ENCODE peak calls at places on chromosome 12, in nine cellular contexts. A, C, J, N, U, K, V, Q and I are unnamed samples.

GRCh38 chr12:64450711-64451486 is 1.0 kb upstream of the TBK1 start:
- DNase-seq in U (no peak), A (no peak), Q (no peak), J (no peak), C (no peak), V (no peak), K (no peak), N (no peak), I (no peak)

GRCh38 chr12:116650585-116650984 is 87.3 kb downstream of the SPRING1 start:
- DNase-seq in V (no peak), N (no peak), J (no peak), Q (no peak), A (no peak), K (no peak), U (no peak), C (no peak), I (no peak)

GRCh38 chr12:116104167-116104750 is 173.2 kb downstream of the MED13L start:
- DNase-seq in U (no peak), Q (no peak), A (no peak), N (no peak), C (no peak), K (no peak), J (no peak), V (no peak), I (no peak)

GRCh38 chr12:12788675-12789368 is 3.4 kb downstream of the APOLD1 start:
- DNase-seq in J (no peak), U (peak), K (peak), C (peak), N (peak), Q (peak), V (peak), A (no peak), I (no peak)

GRCh38 chr12:99232324-99232723 is 415.2 kb upstream of the GARIN6 start:
- DNase-seq in N (no peak), Q (no peak), V (no peak), A (no peak), J (no peak), K (no peak), U (no peak), C (no peak), I (no peak)

GRCh38 chr12:96850676-96851075 is 56.4 kb upstream of the NEDD1 start:
- DNase-seq in A (no peak), V (no peak), C (no peak), K (no peak), U (no peak), Q (no peak), N (no peak), J (no peak), I (no peak)

GRCh38 chr12:86216591-86216990 is 39.6 kb downstream of the MGAT4C start:
- DNase-seq in C (no peak), J (no peak), Q (no peak), N (no peak), U (no peak), V (no peak), K (no peak), A (no peak), I (no peak)

GRCh38 chr12:95548056-95548538 is 3.2 kb downstream of the USP44 start:
- DNase-seq in C (no peak), V (peak), U (peak), N (no peak), J (no peak), K (peak), Q (no peak), A (no peak), I (no peak)

GRCh38 chr12:24553259-24553658 is 395.6 kb downstream of the BCAT1 start:
- DNase-seq in U (no peak), N (no peak), V (no peak), A (no peak), Q (no peak), C (no peak), J (no peak), K (no peak), I (no peak)

GRCh38 chr12:104747956-104748355 is 210.1 kb downstream of the SLC41A2 start:
- DNase-seq in U (no peak), J (no peak), V (no peak), A (no peak), N (no peak), Q (no peak), C (no peak), K (no peak), I (no peak)

GRCh38 chr12:131943876-131944275 is 5.9 kb upstream of the EP400 start:
- DNase-seq in C (no peak), V (no peak), A (no peak), Q (no peak), J (no peak), N (peak), U (no peak), K (no peak), I (no peak)

GRCh38 chr12:89451876-89452275 is 72.7 kb downstream of the GALNT4 start:
- DNase-seq in A (no peak), J (peak), N (no peak), C (no peak), Q (no peak), K (no peak), U (no peak), V (peak), I (no peak)

GRCh38 chr12:123936471-123936870 is 36.2 kb downstream of the CCDC92 start:
- DNase-seq in C (no peak), K (no peak), N (no peak), Q (no peak), U (no peak), A (no peak), J (no peak), V (no peak), I (no peak)

GRCh38 chr12:75011120-75011519 is 198.5 kb downstream of the KCNC2 start:
- DNase-seq in A (no peak), C (no peak), Q (no peak), N (no peak), U (no peak), K (no peak), V (no peak), J (no peak), I (no peak)

GRCh38 chr12:132605892-132606291 is 4.5 kb downstream of the LRCOL1 start:
- DNase-seq in A (peak), K (no peak), J (no peak), U (no peak), V (no peak), Q (no peak), C (no peak), N (no peak), I (no peak)

GRCh38 chr12:49882248-49882850 is 21.4 kb downstream of the FAIM2 start:
- DNase-seq in K (no peak), C (no peak), A (peak), J (no peak), U (no peak), N (no peak), V (no peak), Q (no peak), I (no peak)

GRCh38 chr12:28383368-28383767 is 193.1 kb downstream of the CCDC91 start:
- DNase-seq in V (no peak), J (no peak), K (no peak), N (no peak), C (no peak), U (no peak), A (no peak), Q (no peak), I (no peak)
- H3K27ac ChIP-seq in V (no peak), J (no peak), K (no peak), N (no peak), C (no peak), U (no peak), A (no peak), Q (no peak), I (no peak)

DNA sequence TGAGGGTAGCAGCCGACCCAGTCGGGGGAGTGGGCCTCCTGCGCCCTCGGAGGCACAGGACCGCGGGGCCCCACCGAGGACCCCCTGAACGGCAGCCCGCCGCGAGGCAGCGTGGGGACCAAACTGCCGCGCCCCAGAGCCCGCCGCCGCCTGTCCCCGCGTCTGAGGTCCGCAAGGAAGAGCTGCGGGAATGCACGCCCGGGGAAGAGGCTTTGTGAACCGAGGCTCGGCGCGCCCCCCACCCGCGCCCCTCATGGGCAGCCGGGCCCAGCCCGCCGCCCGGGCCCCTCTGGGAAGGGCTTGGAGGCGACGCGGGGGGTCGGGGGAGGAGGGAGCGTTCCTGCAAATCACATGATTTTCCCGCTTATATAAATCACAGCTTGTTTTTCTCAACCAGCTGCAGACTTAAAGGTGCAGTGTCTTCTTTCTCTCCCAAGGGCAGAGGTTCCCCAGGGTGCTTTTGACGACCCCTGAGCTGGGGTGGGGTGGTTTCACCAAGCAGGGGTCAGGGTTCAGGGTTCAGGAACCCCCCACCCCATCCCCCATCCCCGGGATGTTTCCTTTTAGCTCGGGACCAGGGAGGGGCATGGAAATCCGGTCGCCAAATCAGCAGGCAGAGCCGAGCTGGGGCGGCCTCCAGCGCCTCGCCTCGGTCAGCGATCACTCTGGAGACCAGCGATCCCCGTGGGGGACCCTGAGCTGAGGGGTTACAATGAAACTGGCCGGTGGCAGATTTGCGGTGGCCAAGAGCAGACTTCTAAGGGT is 44.7 kb upstream of the ATP23 start:
- DNase-seq in U (no peak), N (peak), V (peak), C (peak), A (peak), Q (no peak), K (peak), J (no peak), I (no peak)
- TF ChIP-seq POLR2A in U (no peak), N (peak), V (peak), C (no peak), A (peak), Q (no peak), K (peak), J (no peak), I (no peak)

DNA sequence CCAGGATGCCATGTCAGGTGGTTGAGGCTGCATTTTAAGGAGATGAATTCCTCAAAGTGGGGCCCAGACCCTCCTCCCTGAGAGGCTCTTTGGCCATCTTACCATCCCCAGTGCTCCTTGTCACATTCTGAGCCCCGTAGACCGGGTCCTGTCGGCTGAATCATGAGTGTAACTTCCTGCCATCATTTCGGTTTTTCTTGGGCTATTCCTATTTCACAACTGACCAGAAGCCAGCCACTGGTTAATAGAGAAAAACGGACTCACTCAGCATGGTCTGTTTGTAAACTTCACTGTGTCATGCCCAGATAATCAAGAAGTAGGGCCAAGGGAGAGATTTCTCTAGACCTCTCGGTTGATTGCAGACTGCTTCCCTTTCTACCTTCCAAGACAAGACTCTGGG is 6.6 kb downstream of the WNT5B start:
- DNase-seq in U (no peak), J (no peak), N (no peak), V (no peak), A (no peak), Q (no peak), K (no peak), C (no peak), I (no peak)
- H3K27ac ChIP-seq in U (no peak), J (no peak), N (no peak), V (no peak), A (peak), Q (no peak), K (no peak), C (no peak), I (no peak)

DNA sequence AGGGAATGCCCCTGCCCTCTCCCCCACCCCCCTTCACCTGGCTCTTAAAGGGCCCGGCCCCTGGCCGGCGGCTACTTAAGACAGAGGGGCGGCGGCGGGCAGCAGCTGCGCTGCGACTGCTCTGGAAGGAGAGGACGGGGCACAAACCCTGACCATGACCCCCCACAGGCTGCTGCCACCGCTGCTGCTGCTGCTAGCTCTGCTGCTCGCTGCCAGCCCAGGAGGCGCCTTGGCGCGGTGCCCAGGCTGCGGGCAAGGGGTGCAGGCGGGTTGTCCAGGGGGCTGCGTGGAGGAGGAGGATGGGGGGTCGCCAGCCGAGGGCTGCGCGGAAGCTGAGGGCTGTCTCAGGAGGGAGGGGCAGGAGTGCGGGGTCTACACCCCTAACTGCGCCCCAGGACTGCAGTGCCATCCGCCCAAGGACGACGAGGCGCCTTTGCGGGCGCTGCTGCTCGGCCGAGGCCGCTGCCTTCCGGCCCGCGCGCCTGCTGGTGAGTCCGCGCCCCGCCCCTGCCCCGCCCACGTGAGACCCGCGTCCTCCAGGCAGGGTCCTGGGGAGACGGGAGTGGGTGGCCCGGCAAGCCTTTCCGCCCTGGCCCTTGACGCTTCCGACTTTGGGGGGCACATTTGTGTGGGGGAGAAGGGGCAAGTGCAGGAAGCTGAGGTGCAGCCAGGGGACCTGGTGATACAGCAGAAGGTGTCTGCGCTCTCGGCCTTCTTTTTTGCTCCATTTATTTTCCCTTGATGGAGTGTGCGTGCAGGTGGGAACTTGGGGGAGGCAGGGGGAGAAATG is at the start of gene IGFBP6:
- DNase-seq in N (no peak), C (peak), K (no peak), J (no peak), A (peak), V (peak), U (peak), Q (no peak), I (no peak)
- TF ChIP-seq POLR2A in N (no peak), C (peak), K (no peak), J (no peak), A (peak), V (no peak), U (no peak), Q (no peak), I (peak)

DNA sequence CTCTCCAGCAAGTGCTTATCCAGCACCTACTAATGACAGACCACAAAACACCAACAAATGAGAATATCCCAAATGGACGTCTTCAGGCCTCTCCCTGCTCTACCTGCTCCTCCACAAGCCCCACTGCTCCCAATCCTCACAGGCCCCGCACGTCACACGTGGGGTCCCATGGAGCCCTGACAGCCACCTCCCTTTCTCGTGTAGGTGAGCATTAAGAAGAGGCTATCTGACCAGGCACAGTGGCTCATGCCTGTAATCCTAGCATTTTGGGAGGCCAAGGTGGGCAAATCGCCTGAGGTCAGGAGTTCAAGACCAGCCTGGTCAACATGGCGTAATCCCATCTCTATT is 5.4 kb downstream of the RIMBP2 start:
- DNase-seq in C (no peak), K (no peak), N (no peak), U (no peak), Q (no peak), V (no peak), J (no peak), A (peak), I (no peak)
- H3K27ac ChIP-seq in C (no peak), K (no peak), N (no peak), U (no peak), Q (no peak), V (no peak), J (no peak), A (no peak), I (no peak)

GRCh38 chr12:21662122-21662792 is 4.6 kb upstream of the LDHB start:
- DNase-seq in C (no peak), N (no peak), K (no peak), V (no peak), U (no peak), Q (no peak), J (no peak), A (no peak), I (no peak)
- TF ChIP-seq POLR2A in C (peak), N (no peak), K (no peak), V (no peak), U (no peak), Q (no peak), J (no peak), A (no peak), I (no peak)

DNA sequence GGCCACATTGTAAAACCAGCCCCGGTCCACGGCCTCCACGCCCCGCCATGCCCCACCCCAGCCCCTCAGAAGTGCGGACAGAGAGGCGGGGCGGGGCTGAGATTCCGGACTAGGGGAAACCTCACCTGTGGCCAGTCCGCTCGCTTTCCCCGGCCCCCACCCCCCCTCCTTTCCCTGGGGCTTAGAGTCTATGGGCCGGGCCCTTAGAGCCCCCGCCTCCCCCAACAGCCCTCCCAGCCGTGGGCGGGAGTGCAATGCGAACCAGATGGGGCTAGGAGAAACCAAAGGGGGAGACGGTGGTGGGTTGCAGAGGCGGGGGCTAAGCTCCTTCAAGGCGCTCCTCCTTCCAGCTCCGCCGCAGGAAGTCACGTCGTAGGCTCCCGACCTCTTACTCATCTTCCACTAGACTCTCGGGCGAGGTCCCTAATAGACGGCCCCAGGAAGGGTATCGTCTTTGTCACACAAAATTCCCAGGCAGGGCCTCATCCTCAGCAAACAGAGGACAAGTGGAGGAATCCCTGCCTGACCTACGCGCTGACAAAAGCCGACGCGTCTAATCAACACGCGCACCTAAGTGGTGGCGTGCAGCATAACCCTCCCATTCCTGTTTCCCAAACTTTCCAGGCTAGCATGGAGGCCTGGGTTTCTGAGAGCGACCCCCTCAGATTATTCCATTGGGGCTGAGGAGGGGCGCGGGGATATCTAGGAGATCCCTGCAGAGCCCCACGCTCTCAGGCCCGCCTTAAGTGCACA is 1.0 kb upstream of the NAB2 start:
- DNase-seq in J (no peak), U (peak), V (peak), Q (peak), K (peak), A (peak), N (peak), C (peak), I (peak)
- H3K27ac ChIP-seq in J (peak), U (peak), V (peak), Q (peak), K (peak), A (peak), N (peak), C (peak), I (peak)

GRCh38 chr12:115093261-115093660 is 409.3 kb upstream of the TBX3 start:
- DNase-seq in A (no peak), C (no peak), K (no peak), J (no peak), Q (no peak), N (no peak), U (no peak), V (no peak), I (no peak)
- TF ChIP-seq POLR2A in A (no peak), C (no peak), K (no peak), J (no peak), Q (no peak), N (no peak), U (no peak), V (no peak), I (no peak)

DNA sequence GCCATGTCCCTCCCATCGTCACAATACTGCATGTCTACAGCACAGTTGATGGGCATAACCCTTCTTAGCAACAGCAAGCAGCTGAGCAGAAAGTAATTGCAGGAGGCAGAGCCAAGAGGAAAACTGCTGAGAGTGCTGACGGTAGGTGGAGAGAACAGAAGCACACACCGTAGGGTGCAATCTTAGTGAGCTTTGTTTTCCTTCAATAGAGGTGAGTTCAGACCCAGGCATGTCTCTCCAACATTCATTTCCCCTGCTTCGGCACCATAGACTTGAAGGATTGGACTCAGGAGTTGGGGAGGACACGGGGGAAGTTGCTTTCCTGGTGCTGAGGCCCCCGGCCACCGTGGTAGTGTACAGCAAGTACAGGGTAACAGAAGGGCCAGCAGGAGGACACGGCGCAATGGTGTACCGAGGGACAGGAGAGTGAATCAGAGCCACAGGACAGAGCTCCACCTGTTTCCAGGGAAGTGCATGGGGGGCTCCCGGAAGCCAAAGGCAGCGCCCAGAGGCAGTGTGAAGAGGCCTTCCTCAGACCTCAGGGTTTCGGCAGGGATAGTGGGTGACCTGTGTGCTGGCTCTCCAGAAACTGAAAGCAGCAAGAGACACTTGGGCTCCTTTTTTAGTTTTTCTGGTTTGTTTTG is 36.3 kb upstream of the SINHCAF start:
- DNase-seq in C (no peak), K (peak), A (no peak), V (no peak), Q (no peak), J (no peak), N (no peak), U (peak), I (no peak)
- H3K27ac ChIP-seq in C (no peak), K (peak), A (no peak), V (no peak), Q (no peak), J (peak), N (peak), U (peak), I (no peak)